ENCODE peak calls at places on chromosome 5, in six cellular contexts. One of them, this sample, is unnamed.

GRCh38 chr5:171849585-171850353 is 64.2 kb downstream of the SMIM23 start:
- DNase-seq in right lobe of liver: no peak
- DNase-seq in CD4-positive, CD25-positive, alpha-beta regulatory T cell: no peak
- DNase-seq in CD8-positive, alpha-beta T cell: no peak
- DNase-seq in Peyer's patch: no peak
- DNase-seq in stomach: no peak
- DNase-seq in this sample: no peak

GRCh38 chr5:38453506-38453905 is 102.9 kb downstream of the LIFR start:
- DNase-seq in right lobe of liver: no peak
- DNase-seq in CD4-positive, CD25-positive, alpha-beta regulatory T cell: peak
- DNase-seq in CD8-positive, alpha-beta T cell: peak
- DNase-seq in Peyer's patch: no peak
- DNase-seq in stomach: no peak
- DNase-seq in this sample: no peak

GRCh38 chr5:135859656-135860055 is 25.2 kb downstream of the SLC25A48 start:
- DNase-seq in right lobe of liver: no peak
- DNase-seq in CD4-positive, CD25-positive, alpha-beta regulatory T cell: no peak
- DNase-seq in CD8-positive, alpha-beta T cell: no peak
- DNase-seq in Peyer's patch: no peak
- DNase-seq in stomach: no peak
- DNase-seq in this sample: no peak

GRCh38 chr5:131534995-131535394 is 100.0 kb downstream of the RAPGEF6 start:
- DNase-seq in right lobe of liver: no peak
- DNase-seq in CD4-positive, CD25-positive, alpha-beta regulatory T cell: no peak
- DNase-seq in CD8-positive, alpha-beta T cell: no peak
- DNase-seq in Peyer's patch: no peak
- DNase-seq in stomach: no peak
- DNase-seq in this sample: no peak

GRCh38 chr5:1026700-1027621 is 18.4 kb downstream of the NKD2 start:
- DNase-seq in right lobe of liver: no peak
- DNase-seq in CD4-positive, CD25-positive, alpha-beta regulatory T cell: no peak
- DNase-seq in CD8-positive, alpha-beta T cell: no peak
- DNase-seq in Peyer's patch: no peak
- DNase-seq in stomach: no peak
- DNase-seq in this sample: peak

GRCh38 chr5:130135506-130135905 is 231.2 kb downstream of the CHSY3 start:
- DNase-seq in right lobe of liver: no peak
- DNase-seq in CD4-positive, CD25-positive, alpha-beta regulatory T cell: no peak
- DNase-seq in CD8-positive, alpha-beta T cell: no peak
- DNase-seq in Peyer's patch: no peak
- DNase-seq in stomach: no peak
- DNase-seq in this sample: no peak

GRCh38 chr5:177183142-177183541 is 49.6 kb downstream of the NSD1 start:
- DNase-seq in right lobe of liver: no peak
- DNase-seq in CD4-positive, CD25-positive, alpha-beta regulatory T cell: no peak
- DNase-seq in CD8-positive, alpha-beta T cell: no peak
- DNase-seq in Peyer's patch: no peak
- DNase-seq in stomach: no peak
- DNase-seq in this sample: no peak

GRCh38 chr5:4866817-4867216 is 273.3 kb upstream of the ADAMTS16 start:
- DNase-seq in right lobe of liver: no peak
- DNase-seq in CD4-positive, CD25-positive, alpha-beta regulatory T cell: no peak
- DNase-seq in CD8-positive, alpha-beta T cell: no peak
- DNase-seq in Peyer's patch: no peak
- DNase-seq in stomach: no peak
- DNase-seq in this sample: no peak

GRCh38 chr5:151275803-151276202 is 22.8 kb downstream of the GM2A start:
- DNase-seq in right lobe of liver: no peak
- DNase-seq in CD4-positive, CD25-positive, alpha-beta regulatory T cell: no peak
- DNase-seq in CD8-positive, alpha-beta T cell: no peak
- DNase-seq in Peyer's patch: no peak
- DNase-seq in stomach: no peak
- DNase-seq in this sample: no peak

GRCh38 chr5:55600536-55601208 is 65.9 kb upstream of the PLPP1 start:
- DNase-seq in right lobe of liver: no peak
- DNase-seq in CD4-positive, CD25-positive, alpha-beta regulatory T cell: no peak
- DNase-seq in CD8-positive, alpha-beta T cell: no peak
- DNase-seq in Peyer's patch: no peak
- DNase-seq in stomach: no peak
- DNase-seq in this sample: no peak

GRCh38 chr5:167961731-167962130 is 329.7 kb upstream of the WWC1 start:
- DNase-seq in right lobe of liver: no peak
- DNase-seq in CD4-positive, CD25-positive, alpha-beta regulatory T cell: no peak
- DNase-seq in CD8-positive, alpha-beta T cell: no peak
- DNase-seq in Peyer's patch: no peak
- DNase-seq in stomach: no peak
- DNase-seq in this sample: no peak

GRCh38 chr5:174242573-174242972 is 197.1 kb downstream of the NSG2 start:
- DNase-seq in right lobe of liver: no peak
- DNase-seq in CD4-positive, CD25-positive, alpha-beta regulatory T cell: no peak
- DNase-seq in CD8-positive, alpha-beta T cell: no peak
- DNase-seq in Peyer's patch: no peak
- DNase-seq in stomach: no peak
- DNase-seq in this sample: no peak

GRCh38 chr5:98770158-98770910 is 3.1 kb upstream of the RGMB start:
- DNase-seq in right lobe of liver: peak
- DNase-seq in CD4-positive, CD25-positive, alpha-beta regulatory T cell: peak
- DNase-seq in CD8-positive, alpha-beta T cell: no peak
- DNase-seq in Peyer's patch: peak
- DNase-seq in stomach: peak
- DNase-seq in this sample: peak

GRCh38 chr5:1793301-1793740 is 6.3 kb downstream of the MRPL36 start:
- DNase-seq in right lobe of liver: no peak
- DNase-seq in CD4-positive, CD25-positive, alpha-beta regulatory T cell: no peak
- DNase-seq in CD8-positive, alpha-beta T cell: no peak
- DNase-seq in Peyer's patch: peak
- DNase-seq in stomach: no peak
- DNase-seq in this sample: no peak

GRCh38 chr5:1523480-1523792 is 324 bp downstream of the LPCAT1 start:
- DNase-seq in right lobe of liver: no peak
- DNase-seq in CD4-positive, CD25-positive, alpha-beta regulatory T cell: no peak
- DNase-seq in CD8-positive, alpha-beta T cell: no peak
- DNase-seq in Peyer's patch: no peak
- DNase-seq in stomach: no peak
- DNase-seq in this sample: peak

GRCh38 chr5:123157797-123158528 is 68.9 kb downstream of the PRDM6 start:
- DNase-seq in right lobe of liver: no peak
- DNase-seq in CD4-positive, CD25-positive, alpha-beta regulatory T cell: no peak
- DNase-seq in CD8-positive, alpha-beta T cell: no peak
- DNase-seq in Peyer's patch: no peak
- DNase-seq in stomach: no peak
- DNase-seq in this sample: no peak

GRCh38 chr5:120447706-120448239 is 16.3 kb upstream of the PRR16 start:
- DNase-seq in right lobe of liver: no peak
- DNase-seq in CD4-positive, CD25-positive, alpha-beta regulatory T cell: no peak
- DNase-seq in CD8-positive, alpha-beta T cell: no peak
- DNase-seq in Peyer's patch: no peak
- DNase-seq in stomach: no peak
- DNase-seq in this sample: no peak

GRCh38 chr5:16313761-16314160 is 134.2 kb upstream of the MARCHF11 start:
- DNase-seq in right lobe of liver: no peak
- DNase-seq in CD4-positive, CD25-positive, alpha-beta regulatory T cell: no peak
- DNase-seq in CD8-positive, alpha-beta T cell: no peak
- DNase-seq in Peyer's patch: no peak
- DNase-seq in stomach: no peak
- DNase-seq in this sample: no peak

GRCh38 chr5:368162-369084 is 46.9 kb downstream of the AHRR start:
- DNase-seq in right lobe of liver: peak
- DNase-seq in CD4-positive, CD25-positive, alpha-beta regulatory T cell: no peak
- DNase-seq in CD8-positive, alpha-beta T cell: no peak
- DNase-seq in Peyer's patch: peak
- DNase-seq in stomach: no peak
- DNase-seq in this sample: peak

GRCh38 chr5:147845618-147846017 is 14.1 kb upstream of the SPINK1 start:
- DNase-seq in right lobe of liver: no peak
- DNase-seq in CD4-positive, CD25-positive, alpha-beta regulatory T cell: no peak
- DNase-seq in CD8-positive, alpha-beta T cell: no peak
- DNase-seq in Peyer's patch: no peak
- DNase-seq in stomach: no peak
- DNase-seq in this sample: no peak

GRCh38 chr5:122741681-122742080 is 33.2 kb upstream of the SNX2 start:
- DNase-seq in right lobe of liver: no peak
- DNase-seq in CD4-positive, CD25-positive, alpha-beta regulatory T cell: no peak
- DNase-seq in CD8-positive, alpha-beta T cell: no peak
- DNase-seq in Peyer's patch: no peak
- DNase-seq in stomach: no peak
- DNase-seq in this sample: no peak

GRCh38 chr5:72509401-72509800 is 2.2 kb upstream of the ZNF366 start:
- DNase-seq in right lobe of liver: no peak
- DNase-seq in CD4-positive, CD25-positive, alpha-beta regulatory T cell: no peak
- DNase-seq in CD8-positive, alpha-beta T cell: no peak
- DNase-seq in Peyer's patch: no peak
- DNase-seq in stomach: no peak
- DNase-seq in this sample: no peak

GRCh38 chr5:156846914-156847313 is 3.2 kb upstream of the PPP1R2B start:
- DNase-seq in right lobe of liver: no peak
- DNase-seq in CD4-positive, CD25-positive, alpha-beta regulatory T cell: no peak
- DNase-seq in CD8-positive, alpha-beta T cell: no peak
- DNase-seq in Peyer's patch: no peak
- DNase-seq in stomach: no peak
- DNase-seq in this sample: no peak

GRCh38 chr5:165321912-165322311 is 1816.5 kb downstream of the MAT2B start:
- DNase-seq in right lobe of liver: no peak
- DNase-seq in CD4-positive, CD25-positive, alpha-beta regulatory T cell: no peak
- DNase-seq in CD8-positive, alpha-beta T cell: no peak
- DNase-seq in Peyer's patch: no peak
- DNase-seq in stomach: no peak
- DNase-seq in this sample: no peak

GRCh38 chr5:75412111-75412990 is 75.3 kb downstream of the HMGCR start:
- DNase-seq in right lobe of liver: no peak
- DNase-seq in CD4-positive, CD25-positive, alpha-beta regulatory T cell: no peak
- DNase-seq in CD8-positive, alpha-beta T cell: no peak
- DNase-seq in Peyer's patch: no peak
- DNase-seq in stomach: no peak
- DNase-seq in this sample: no peak

GRCh38 chr5:180642181-180643140 is 6.9 kb downstream of the FLT4 start:
- DNase-seq in right lobe of liver: no peak
- DNase-seq in CD4-positive, CD25-positive, alpha-beta regulatory T cell: no peak
- DNase-seq in CD8-positive, alpha-beta T cell: no peak
- DNase-seq in Peyer's patch: no peak
- DNase-seq in stomach: peak
- DNase-seq in this sample: no peak

GRCh38 chr5:67842806-67843205 is 372.8 kb upstream of the PIK3R1 start:
- DNase-seq in right lobe of liver: no peak
- DNase-seq in CD4-positive, CD25-positive, alpha-beta regulatory T cell: no peak
- DNase-seq in CD8-positive, alpha-beta T cell: no peak
- DNase-seq in Peyer's patch: no peak
- DNase-seq in stomach: no peak
- DNase-seq in this sample: no peak

GRCh38 chr5:132971483-132972435 is 8.3 kb upstream of the AFF4 start:
- DNase-seq in right lobe of liver: no peak
- DNase-seq in CD4-positive, CD25-positive, alpha-beta regulatory T cell: no peak
- DNase-seq in CD8-positive, alpha-beta T cell: no peak
- DNase-seq in Peyer's patch: peak
- DNase-seq in stomach: no peak
- DNase-seq in this sample: no peak

GRCh38 chr5:116573279-116573616 is 1.4 kb downstream of the SEMA6A start:
- DNase-seq in right lobe of liver: peak
- DNase-seq in CD4-positive, CD25-positive, alpha-beta regulatory T cell: no peak
- DNase-seq in CD8-positive, alpha-beta T cell: no peak
- DNase-seq in Peyer's patch: peak
- DNase-seq in stomach: peak
- DNase-seq in this sample: peak

GRCh38 chr5:171261361-171261760 is 47.7 kb upstream of the TLX3 start:
- DNase-seq in right lobe of liver: no peak
- DNase-seq in CD4-positive, CD25-positive, alpha-beta regulatory T cell: no peak
- DNase-seq in CD8-positive, alpha-beta T cell: no peak
- DNase-seq in Peyer's patch: no peak
- DNase-seq in stomach: no peak
- DNase-seq in this sample: no peak

GRCh38 chr5:149781612-149782011 is 51.5 kb downstream of the PPARGC1B start:
- DNase-seq in right lobe of liver: no peak
- DNase-seq in CD4-positive, CD25-positive, alpha-beta regulatory T cell: no peak
- DNase-seq in CD8-positive, alpha-beta T cell: no peak
- DNase-seq in Peyer's patch: no peak
- DNase-seq in stomach: no peak
- DNase-seq in this sample: no peak
- H3K27ac ChIP-seq in right lobe of liver: no peak
- H3K27ac ChIP-seq in CD4-positive, CD25-positive, alpha-beta regulatory T cell: no peak
- H3K27ac ChIP-seq in CD8-positive, alpha-beta T cell: no peak
- H3K27ac ChIP-seq in Peyer's patch: peak
- H3K27ac ChIP-seq in stomach: peak
- H3K27ac ChIP-seq in this sample: no peak

DNA sequence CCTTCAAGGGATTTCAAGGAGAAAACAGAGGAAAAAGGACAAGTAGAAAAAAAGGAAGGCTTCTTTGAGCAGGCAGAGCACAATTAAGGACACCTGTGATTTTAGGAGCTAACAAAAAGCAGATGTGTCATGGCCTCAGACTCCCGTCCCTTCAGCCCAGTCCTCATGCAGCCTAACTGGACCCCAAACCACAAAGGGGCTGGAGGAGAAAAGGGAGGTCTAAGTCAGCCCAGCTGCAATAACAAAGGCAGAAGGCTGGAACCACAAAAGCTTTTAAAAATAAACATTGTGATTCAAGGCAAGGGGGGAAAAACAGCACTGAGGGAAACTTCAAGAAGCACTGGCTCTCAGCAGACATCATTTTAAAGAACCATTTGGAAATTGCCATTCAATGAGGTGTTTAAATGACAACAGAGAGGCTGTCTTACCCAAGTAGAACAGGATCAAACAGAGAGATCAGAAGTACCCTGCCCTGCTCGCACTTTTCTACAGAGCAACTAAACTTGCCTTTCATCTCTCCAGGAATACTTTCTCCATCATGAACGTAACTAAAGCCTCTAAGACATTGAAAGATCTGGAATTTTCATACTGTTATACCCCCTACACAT is 89.3 kb downstream of the SEMA5A start:
- DNase-seq in right lobe of liver: no peak
- DNase-seq in CD4-positive, CD25-positive, alpha-beta regulatory T cell: no peak
- DNase-seq in CD8-positive, alpha-beta T cell: no peak
- DNase-seq in Peyer's patch: no peak
- DNase-seq in stomach: no peak
- DNase-seq in this sample: no peak
- H3K27ac ChIP-seq in right lobe of liver: no peak
- H3K27ac ChIP-seq in CD4-positive, CD25-positive, alpha-beta regulatory T cell: no peak
- H3K27ac ChIP-seq in CD8-positive, alpha-beta T cell: no peak
- H3K27ac ChIP-seq in Peyer's patch: no peak
- H3K27ac ChIP-seq in stomach: no peak
- H3K27ac ChIP-seq in this sample: no peak

DNA sequence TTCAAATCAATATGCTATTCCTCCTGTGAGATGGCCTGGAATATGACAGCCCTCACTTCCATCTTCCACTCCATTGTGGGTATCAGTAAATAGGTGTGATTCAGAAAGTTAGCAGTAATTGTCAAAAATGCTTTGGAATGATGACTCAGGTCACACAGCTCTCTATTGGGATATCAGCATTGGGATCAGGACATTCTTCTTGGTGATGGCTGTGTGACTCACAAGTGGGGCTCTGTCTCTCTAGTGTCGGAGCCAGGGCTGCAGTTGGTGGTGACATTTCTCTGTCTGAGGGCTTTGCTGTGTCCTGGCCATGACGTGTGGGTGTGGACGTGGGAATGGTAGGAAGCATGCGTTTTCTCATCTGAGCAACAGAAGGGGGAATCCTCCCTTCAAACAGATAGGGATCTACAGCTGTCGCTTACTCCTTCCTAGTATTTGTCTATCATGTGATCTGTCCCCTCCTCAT is 125.1 kb downstream of the TRIO start:
- DNase-seq in right lobe of liver: no peak
- DNase-seq in CD4-positive, CD25-positive, alpha-beta regulatory T cell: no peak
- DNase-seq in CD8-positive, alpha-beta T cell: no peak
- DNase-seq in Peyer's patch: no peak
- DNase-seq in stomach: no peak
- DNase-seq in this sample: no peak
- H3K27ac ChIP-seq in right lobe of liver: no peak
- H3K27ac ChIP-seq in CD4-positive, CD25-positive, alpha-beta regulatory T cell: no peak
- H3K27ac ChIP-seq in CD8-positive, alpha-beta T cell: no peak
- H3K27ac ChIP-seq in Peyer's patch: peak
- H3K27ac ChIP-seq in stomach: peak
- H3K27ac ChIP-seq in this sample: no peak

GRCh38 chr5:124726631-124727362 is 19.6 kb downstream of the ZNF608 start:
- DNase-seq in right lobe of liver: no peak
- DNase-seq in CD4-positive, CD25-positive, alpha-beta regulatory T cell: no peak
- DNase-seq in CD8-positive, alpha-beta T cell: no peak
- DNase-seq in Peyer's patch: no peak
- DNase-seq in stomach: no peak
- DNase-seq in this sample: no peak
- H3K27ac ChIP-seq in right lobe of liver: no peak
- H3K27ac ChIP-seq in CD4-positive, CD25-positive, alpha-beta regulatory T cell: no peak
- H3K27ac ChIP-seq in CD8-positive, alpha-beta T cell: no peak
- H3K27ac ChIP-seq in Peyer's patch: no peak
- H3K27ac ChIP-seq in stomach: no peak
- H3K27ac ChIP-seq in this sample: no peak